ENCODE peak calls at places on chromosome 19, in nine cellular contexts. U is A549, R is fibroblast of lung, S is ascending aorta, P is sigmoid colon, Y is esophagus squamous epithelium, V is adrenal gland, X is uterus, K is prostate gland. H is an unnamed sample.

GRCh38 chr19:993831-994393 is 6.3 kb upstream of the GRIN3B start:
- DNase-seq in P (no peak), V (no peak), U (no peak), K (no peak), R (no peak), X (no peak), S (no peak), Y (no peak), H (no peak)

GRCh38 chr19:35977446-35978222 is 17.4 kb upstream of the SDHAF1 start:
- DNase-seq in R (no peak), P (no peak), K (no peak), S (no peak), X (no peak), U (peak; percentile 66), Y (no peak), V (no peak), H (no peak)

GRCh38 chr19:38155453-38155852 is 68.6 kb downstream of the DPF1 start:
- DNase-seq in S (no peak), K (no peak), Y (no peak), P (no peak), V (no peak), X (no peak), R (peak; percentile 46), U (no peak), H (no peak)

GRCh38 chr19:3470500-3471128 is 9.7 kb downstream of the SMIM24 start:
- DNase-seq in V (no peak), R (no peak), Y (no peak), K (no peak), U (no peak), S (no peak), P (no peak), X (peak; percentile 18), H (no peak)

GRCh38 chr19:29524912-29525870 is 603 bp upstream of the VSTM2B start:
- DNase-seq in X (no peak), U (no peak), S (no peak), R (no peak), V (no peak), P (no peak), Y (no peak), K (no peak), H (no peak)

GRCh38 chr19:29478578-29479565 is 46.9 kb upstream of the VSTM2B start:
- DNase-seq in R (no peak), Y (no peak), S (no peak), P (no peak), K (no peak), U (peak; percentile 55), X (no peak), V (no peak), H (no peak)

GRCh38 chr19:17950310-17951150 is 16.4 kb upstream of the KCNN1 start:
- DNase-seq in U (no peak), S (no peak), K (no peak), Y (no peak), X (no peak), R (no peak), V (no peak), P (no peak), H (peak; percentile 36)

GRCh38 chr19:17522988-17523872 is 11.8 kb downstream of the PGLS start:
- DNase-seq in Y (peak; percentile 55), U (no peak), R (no peak), X (no peak), P (peak; percentile 74), S (no peak), K (no peak), V (peak; percentile 55), H (peak; percentile 11)

GRCh38 chr19:35736913-35737886 is 5.1 kb downstream of the IGFLR1 start:
- DNase-seq in X (no peak), K (no peak), V (no peak), P (no peak), Y (no peak), U (peak; percentile 82), R (no peak), S (no peak), H (no peak)

GRCh38 chr19:38142176-38143035 is 81.6 kb downstream of the DPF1 start:
- DNase-seq in U (peak; percentile 98), V (peak; percentile 43), P (no peak), R (peak; percentile 59), Y (no peak), S (no peak), X (peak; percentile 60), K (no peak), H (peak; percentile 8)

GRCh38 chr19:21693399-21693798 is 74.0 kb downstream of the ZNF100 start:
- DNase-seq in K (no peak), S (no peak), P (no peak), X (no peak), Y (no peak), V (no peak), R (no peak), U (no peak), H (no peak)

GRCh38 chr19:50706387-50706786 is 13.2 kb downstream of the SHANK1 start:
- DNase-seq in K (no peak), Y (no peak), S (no peak), X (no peak), U (no peak), P (no peak), R (no peak), V (no peak), H (no peak)

GRCh38 chr19:55383789-55384575 is at the start of gene TMEM238:
- DNase-seq in S (no peak), P (peak; percentile 83), K (peak; percentile 41), Y (no peak), V (peak; percentile 71), U (peak; percentile 72), R (peak; percentile 69), X (peak; percentile 55), H (peak; percentile 77)

DNA sequence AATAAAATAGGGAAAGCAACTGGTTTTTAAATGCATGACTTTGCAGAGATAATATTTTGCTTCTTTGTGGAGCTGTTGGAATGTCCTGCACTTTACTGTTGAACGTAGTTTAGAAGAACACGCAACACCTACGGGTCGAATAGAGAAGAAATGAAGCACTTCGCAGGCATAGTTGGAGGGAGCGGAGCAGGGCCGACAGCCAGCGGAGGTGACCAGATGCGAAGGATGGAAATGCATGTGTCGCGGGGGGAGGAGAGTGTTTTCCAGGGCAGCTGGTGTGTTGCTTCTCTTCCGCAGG is 846 bp downstream of the CEBPG start:
- DNase-seq in X (peak; percentile 27), V (no peak), K (no peak), P (no peak), U (no peak), R (peak; percentile 42), S (no peak), Y (no peak), H (peak; percentile 45)
- H3K27ac ChIP-seq in X (peak overlapping the region; percentile 93), V (peak overlapping the region; percentile 94), K (peak overlapping the region; percentile 94), P (peak overlapping the region; percentile 96), U (peak overlapping the region; percentile 92), R (peak overlapping the region; percentile 57), S (peak overlapping the region; percentile 97), Y (peak overlapping the region; percentile 97), H (peak overlapping the region; percentile 58)

GRCh38 chr19:56537442-56537841 is 1.3 kb upstream of the ZFP28 start:
- DNase-seq in X (no peak), P (no peak), U (no peak), K (no peak), Y (no peak), V (no peak), S (no peak), R (no peak), H (no peak)
- H3K4me3 ChIP-seq in X (no peak overlapping the region), P (peak overlapping the region; percentile 85), U (peak overlapping the region; percentile 73), K (no peak overlapping the region), Y (peak overlapping the region; percentile 80), V (no peak overlapping the region), S (peak overlapping the region; percentile 92), R (no peak overlapping the region), H (no peak overlapping the region)

DNA sequence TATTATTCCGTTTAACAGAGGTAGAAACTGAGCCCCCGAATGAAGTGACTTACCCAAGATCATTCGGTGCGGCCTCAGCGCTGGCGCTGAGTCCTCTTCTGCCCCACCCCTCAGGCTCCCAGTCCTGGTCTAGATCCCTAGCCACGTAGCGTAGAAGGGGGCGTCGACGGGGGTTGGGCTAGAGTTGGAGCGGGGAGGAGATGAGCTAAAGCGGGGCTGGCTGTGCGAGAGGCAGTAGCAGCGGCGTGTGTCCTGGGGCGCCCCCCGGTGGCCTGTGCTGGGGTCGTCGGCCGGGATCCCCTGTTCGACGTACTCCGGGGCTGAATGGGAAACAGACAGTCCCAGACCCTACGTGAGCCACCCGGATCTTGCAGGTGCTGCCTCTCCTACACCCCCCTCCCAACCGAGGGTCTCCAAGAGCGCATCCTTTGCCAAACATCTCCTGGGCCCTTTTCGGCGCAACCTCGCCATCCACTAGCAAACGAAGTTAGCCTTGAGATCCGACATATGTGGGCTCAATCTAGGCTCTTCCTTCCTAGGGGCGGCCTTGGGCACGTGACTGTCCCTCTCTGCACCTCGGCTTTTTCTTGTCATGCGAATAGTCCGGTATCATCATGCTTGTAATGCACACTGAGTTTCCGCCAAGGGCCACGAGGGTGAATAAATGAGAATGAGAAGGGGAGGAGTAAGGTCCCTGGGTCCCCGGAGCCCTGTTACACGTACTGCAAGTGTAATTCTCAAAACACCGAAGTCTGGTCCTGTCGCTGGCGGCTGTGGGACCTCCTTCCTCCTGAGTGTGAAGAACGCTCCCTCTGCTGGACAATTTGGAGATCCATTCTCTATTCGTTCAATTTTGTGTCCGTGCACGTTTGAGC is 47.7 kb downstream of the CYP4F22 start:
- DNase-seq in Y (peak; percentile 54), K (peak; percentile 92), P (peak; percentile 93), U (peak; percentile 90), R (peak; percentile 91), S (peak; percentile 73), X (peak; percentile 83), V (peak; percentile 87), H (peak; percentile 88)
- TF ChIP-seq CTCF in Y (peak; percentile 60), K (peak; percentile 72), P (peak; percentile 79), U (peak; percentile 71), R (peak; percentile 83), S (peak; percentile 77), X (peak; percentile 73), V (peak; percentile 88), H (peak; percentile 92)

DNA sequence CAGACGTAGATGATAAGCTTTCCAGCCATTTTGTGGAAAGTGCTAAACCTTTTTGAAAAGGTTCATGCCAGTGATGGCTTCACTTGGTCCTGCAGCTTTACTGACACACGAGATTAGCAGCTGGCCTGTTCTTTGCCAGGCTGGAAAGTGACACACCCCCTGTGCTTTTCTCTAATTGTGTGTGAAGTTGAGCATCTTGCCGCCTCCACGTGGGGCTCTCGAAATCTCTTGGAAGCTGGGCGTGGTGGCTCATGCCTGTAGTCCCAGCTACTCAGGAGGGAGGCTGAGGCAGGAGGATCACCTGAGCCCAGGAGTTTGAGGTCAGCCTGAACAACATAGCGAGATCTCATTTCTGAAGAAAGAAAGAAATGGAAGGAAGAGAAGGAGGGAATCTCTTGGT is 25.3 kb upstream of the EHD2 start:
- DNase-seq in R (no peak), V (no peak), P (no peak), U (no peak), X (no peak), S (no peak), K (no peak), Y (no peak), H (no peak)
- H3K27ac ChIP-seq in R (no peak overlapping the region), V (no peak overlapping the region), P (no peak overlapping the region), U (no peak overlapping the region), X (no peak overlapping the region), S (no peak overlapping the region), K (no peak overlapping the region), Y (no peak overlapping the region), H (no peak overlapping the region)

H was measured in thyroid gland.